ENCODE peak calls at places on chromosomes 5 and 9, in five cellular contexts. V is mucosa of descending colon; B is activated T-helper 1 cell treated with anti-CD3 and anti-CD28 coated beads, Interleukin-2, amount 50 U/mL, for 16 hours; Y is hippocampal formation; A is RCC 7860. L is an unnamed sample.

GRCh38 chr9:92971121-92971520 is 23.8 kb downstream of the FGD3 start:
- DNase-seq in V (no peak), B (no peak), Y (no peak), A (no peak), L (no peak)

GRCh38 chr5:143101740-143102386 is 301.6 kb downstream of the NR3C1 start:
- DNase-seq in Y (no peak), A (no peak), V (no peak), B (no peak), L (no peak)

GRCh38 chr9:38689678-38690077 is 30.3 kb downstream of the FAM240B start:
- DNase-seq in V (peak; percentile 48), Y (peak; percentile 50), A (no peak), B (no peak), L (peak; percentile 42)

GRCh38 chr5:173742432-173742816 is 126.0 kb upstream of the BOD1 start:
- DNase-seq in B (no peak), A (no peak), V (no peak), Y (no peak), L (no peak)

GRCh38 chr5:148805323-148806290 is 20.8 kb upstream of the ADRB2 start:
- DNase-seq in V (no peak), A (peak; percentile 84), B (no peak), Y (no peak), L (no peak)

GRCh38 chr5:56516936-56517521 is 283.9 kb upstream of the ANKRD55 start:
- DNase-seq in B (no peak), V (peak; percentile 32), Y (no peak), A (no peak), L (no peak)

GRCh38 chr5:28576022-28576421 is 1537.6 kb upstream of the CDH9 start:
- DNase-seq in B (no peak), Y (no peak), A (no peak), V (no peak), L (no peak)

GRCh38 chr5:179732918-179733763 is 519 bp downstream of the MAML1 start:
- DNase-seq in V (peak; percentile 33), Y (peak; percentile 54), A (no peak), B (no peak), L (no peak)

GRCh38 chr5:410911-411517 is 32.0 kb upstream of the EXOC3 start:
- DNase-seq in B (no peak), A (peak; percentile 17), V (no peak), Y (no peak), L (no peak)

GRCh38 chr5:72608922-72609321 is 101.7 kb upstream of the ZNF366 start:
- DNase-seq in Y (no peak), A (no peak), B (no peak), V (no peak), L (no peak)

GRCh38 chr9:37971107-37971459 is 67.2 kb upstream of the SLC25A51 start:
- DNase-seq in V (no peak), Y (no peak), A (peak; percentile 25), B (no peak), L (no peak)

GRCh38 chr5:159262472-159262858 is 625 bp upstream of the UBLCP1 start:
- DNase-seq in A (peak; percentile 11), B (no peak), Y (no peak), V (peak; percentile 12), L (no peak)

GRCh38 chr5:98414938-98415337 is 358.5 kb upstream of the RGMB start:
- DNase-seq in B (no peak), V (no peak), Y (no peak), A (peak; percentile 90), L (no peak)